ENCODE peak calls at places on chromosome 9, in four cellular contexts. S is body of pancreas; G is CD4-positive, alpha-beta memory T cell; O is CD8-positive, alpha-beta memory T cell. K is an unnamed sample. For H3K4me1, the result is how much of the 10 kb centered on the place peaks cover.

GRCh38 chr9:135245482-135246247 is 158.2 kb downstream of the OLFM1 start:
- DNase-seq in S (no peak), G (no peak), O (no peak), K (no peak)

GRCh38 chr9:61666849-61667371 is 477.1 kb downstream of the SPATA31A7 start:
- DNase-seq in S (no peak), O (no peak), G (no peak), K (no peak)

GRCh38 chr9:135990468-135991429 is 29.6 kb upstream of the UBAC1 start:
- DNase-seq in O (peak), G (peak), S (no peak), K (peak)

GRCh38 chr9:133738039-133738805 is at the start of gene SARDH:
- DNase-seq in O (peak), G (peak), S (peak), K (no peak)

GRCh38 chr9:91681461-91682305 is 258.1 kb upstream of the NFIL3 start:
- DNase-seq in S (peak), O (peak), G (peak), K (peak)

GRCh38 chr9:70407081-70407503 is 7.4 kb downstream of the KLF9 start:
- DNase-seq in S (no peak), G (no peak), O (no peak), K (no peak)

GRCh38 chr9:16147726-16148125 is 594.9 kb downstream of the CCDC171 start:
- DNase-seq in G (no peak), S (no peak), O (no peak), K (no peak)

GRCh38 chr9:134980516-134980915 is 62.8 kb upstream of the FCN1 start:
- DNase-seq in G (no peak), S (no peak), O (no peak), K (no peak)

GRCh38 chr9:130689937-130690700 is 3.5 kb upstream of the EXOSC2 start:
- DNase-seq in G (no peak), S (peak), O (no peak), K (no peak)

GRCh38 chr9:135601988-135602387 is 37.4 kb downstream of the GLT6D1 start:
- DNase-seq in G (no peak), O (no peak), S (no peak), K (no peak)

GRCh38 chr9:94697972-94698581 is 28.4 kb upstream of the AOPEP start:
- DNase-seq in O (no peak), G (no peak), S (no peak), K (no peak)

GRCh38 chr9:131302244-131303075 is 12.9 kb downstream of the PLPP7 start:
- DNase-seq in S (peak), O (no peak), G (no peak), K (no peak)

GRCh38 chr9:93653762-93654161 is 77.4 kb downstream of the PHF2 start:
- DNase-seq in O (no peak), S (peak), G (no peak), K (no peak)

DNA sequence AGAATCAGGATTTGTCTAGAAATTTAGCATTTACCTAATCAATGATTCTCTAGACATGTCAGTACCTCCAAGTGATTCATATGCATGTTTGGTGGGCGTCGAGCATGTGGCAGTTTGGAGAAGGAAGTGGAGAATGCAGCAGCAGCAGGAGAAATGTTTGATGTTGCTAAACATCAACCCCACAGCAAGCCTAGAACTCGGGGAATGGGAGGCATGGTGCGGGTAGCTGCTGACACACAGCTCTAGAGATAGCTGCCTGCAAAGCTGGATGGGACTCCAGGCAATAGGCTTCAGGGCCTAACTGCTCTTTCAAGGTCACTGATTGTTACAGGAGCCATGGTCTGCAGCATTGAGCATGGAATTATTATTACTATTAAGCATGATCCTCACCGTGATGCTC is 137.3 kb downstream of the DOCK8 start:
- DNase-seq in O (no peak), G (no peak), S (no peak), K (no peak)
- H3K4me1 ChIP-seq in O (under half), G (under half), S (under half), K (under half)

GRCh38 chr9:111050819-111051218 is 12.5 kb upstream of the LPAR1 start:
- DNase-seq in S (no peak), G (no peak), O (no peak), K (no peak)
- H3K4me1 ChIP-seq in S (under half), G (under half), O (under half), K (under half)

GRCh38 chr9:122939611-122940010 is 1.2 kb upstream of the RABGAP1 start:
- DNase-seq in S (no peak), O (no peak), G (no peak), K (no peak)

GRCh38 chr9:122944960-122945888 is 4.4 kb downstream of the RABGAP1 start:
- DNase-seq in S (no peak), O (no peak), G (no peak), K (no peak)

GRCh38 chr9:122936883-122937282 is 3.9 kb upstream of the RABGAP1 start:
- DNase-seq in O (no peak), S (no peak), G (no peak), K (no peak)

GRCh38 chr9:122941560-122942234 is 877 bp downstream of the RABGAP1 start:
- DNase-seq in G (no peak), O (no peak), S (no peak), K (no peak)

GRCh38 chr9:122940603-122941559 is at the start of gene RABGAP1:
- DNase-seq in G (peak), S (peak), O (peak), K (peak)
- H3K4me1 ChIP-seq in G (under half), S (under half), O (under half), K (under half)

GRCh38 chr9:108443278-108443633 is 412.5 kb downstream of the ACTL7B start:
- DNase-seq in O (no peak), G (no peak), S (no peak), K (no peak)

GRCh38 chr9:108445431-108446018 is 410.3 kb downstream of the ACTL7B start:
- DNase-seq in O (no peak), S (no peak), G (no peak), K (no peak)

GRCh38 chr9:108442604-108443277 is 413.0 kb downstream of the ACTL7B start:
- DNase-seq in O (no peak), S (no peak), G (no peak), K (no peak)

GRCh38 chr9:108443741-108444140 is 412.0 kb downstream of the ACTL7B start:
- DNase-seq in O (no peak), G (no peak), S (no peak), K (no peak)

DNA sequence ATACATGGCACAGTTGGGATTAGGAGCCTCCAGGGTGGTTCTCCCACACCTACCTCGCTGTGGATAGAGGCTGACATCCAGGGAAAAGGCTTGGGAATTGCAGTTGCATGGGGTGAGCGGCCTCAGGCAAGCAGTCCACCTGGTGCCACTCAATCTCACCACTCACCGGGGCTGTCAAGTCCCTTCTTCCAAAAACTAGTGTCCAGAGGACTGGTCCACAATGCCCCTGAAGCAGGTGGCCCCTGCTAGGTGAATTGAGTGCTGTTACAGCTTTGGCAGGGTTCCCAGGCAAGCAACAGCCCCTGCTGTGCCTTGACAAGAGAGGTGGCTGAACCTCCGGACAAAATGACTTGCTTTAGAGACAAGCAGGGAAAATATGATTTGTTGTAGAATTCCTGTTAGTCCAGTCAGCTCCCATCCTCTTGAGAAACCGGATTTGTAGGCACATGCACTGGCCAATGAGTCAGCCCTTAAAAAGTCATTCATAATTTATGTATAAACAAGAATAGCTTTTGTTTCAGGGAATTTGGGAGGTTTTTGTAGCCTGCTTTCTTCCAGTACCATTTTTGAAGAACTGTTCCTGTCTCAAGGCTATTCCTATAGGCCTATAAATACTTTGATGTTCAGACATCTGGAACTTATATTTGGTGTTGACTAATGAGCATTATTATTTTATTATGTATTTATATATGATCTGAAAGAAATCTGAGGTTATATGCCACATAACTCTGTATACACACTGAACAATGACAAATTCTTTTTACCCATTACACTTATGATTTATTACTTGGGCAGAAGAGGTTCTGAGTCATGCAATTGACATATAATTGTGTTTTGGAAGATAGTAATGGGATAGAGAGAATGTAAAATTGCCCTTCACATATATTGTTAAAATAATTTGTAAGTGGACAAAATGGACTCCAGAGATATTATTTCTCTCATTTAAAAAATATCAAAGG is 411.1 kb downstream of the ACTL7B start:
- DNase-seq in S (no peak), G (no peak), O (no peak), K (no peak)
- H3K4me1 ChIP-seq in S (under half), G (under half), O (under half), K (under half)

DNA sequence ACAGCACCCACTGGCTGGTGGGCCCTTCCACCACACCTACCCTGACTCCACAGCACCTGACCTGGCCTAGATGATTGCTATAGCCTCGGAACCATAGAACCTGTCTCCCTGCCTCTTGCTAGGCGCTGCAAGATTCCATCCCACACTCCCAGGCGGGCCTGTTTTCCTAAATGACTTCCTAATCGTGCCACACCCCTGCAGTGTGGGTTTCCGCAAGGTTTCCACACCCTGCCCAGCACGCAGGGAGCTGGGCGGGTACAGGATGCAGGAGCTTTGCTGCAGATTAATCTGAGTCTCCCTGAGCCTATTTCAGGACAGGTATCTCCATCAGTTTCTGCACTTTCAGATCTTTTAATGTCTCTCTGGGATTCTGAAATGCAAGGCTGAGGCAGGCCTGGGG is 62.9 kb downstream of the SHB start:
- DNase-seq in O (no peak), G (no peak), S (no peak), K (no peak)
- H3K4me1 ChIP-seq in O (under half), G (under half), S (under half), K (under half)

DNA sequence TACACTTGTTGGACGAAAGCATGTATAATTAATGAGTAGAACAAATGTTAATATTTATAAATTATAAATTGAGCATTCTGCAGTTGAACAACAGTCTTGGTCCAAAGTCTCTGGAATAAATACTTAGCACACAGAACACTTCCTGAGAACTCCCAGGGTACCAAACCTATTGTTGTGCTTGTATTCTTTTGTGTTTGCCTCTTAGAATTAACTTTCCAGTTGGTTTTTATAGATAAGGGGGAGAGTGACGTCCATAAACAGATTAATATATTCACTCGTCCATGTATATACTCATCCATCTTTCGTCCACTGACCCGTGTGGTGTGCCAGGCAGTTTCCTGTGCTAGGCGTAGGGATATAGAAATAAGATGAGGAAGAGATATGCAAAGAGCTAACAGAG is 62.3 kb upstream of the TGFBR1 start:
- DNase-seq in S (no peak), G (no peak), O (no peak), K (no peak)
- H3K4me1 ChIP-seq in S (under half), G (under half), O (under half), K (under half)